ENCODE peak calls at places on chromosomes 12 and 14, in six cellular contexts. C, Q, Y, H, X and T are unnamed samples.
A peak's percentile ranks its signal among the peaks of the same experiment; 100 is the strongest.

GRCh38 chr12:53977596-53978464 is 3.1 kb upstream of the HOTAIR start:
- DNase-seq in C (no peak), Q (no peak), Y (no peak), H (no peak), X (no peak), T (no peak)

GRCh38 chr12:132160016-132160415 is 15.8 kb downstream of the NOC4L start:
- DNase-seq in C (no peak), Q (no peak), Y (no peak), H (no peak), X (no peak), T (no peak)

GRCh38 chr12:19575307-19576243 is 136.3 kb downstream of the AEBP2 start:
- DNase-seq in C (peak; percentile 48), Q (peak; percentile 80), Y (peak; percentile 38), H (no peak), X (no peak), T (no peak)

GRCh38 chr12:111390894-111391293 is 14.8 kb upstream of the SH2B3 start:
- DNase-seq in C (no peak), Q (no peak), Y (no peak), H (no peak), X (no peak), T (no peak)

GRCh38 chr12:116520801-116521471 is 38.2 kb upstream of the MAP1LC3B2 start:
- DNase-seq in C (no peak), Q (peak; percentile 84), Y (no peak), H (no peak), X (no peak), T (no peak)

GRCh38 chr14:98957211-98958047 is 314.6 kb downstream of the BCL11B start:
- DNase-seq in C (peak; percentile 50), Q (peak; percentile 94), Y (peak; percentile 70), H (peak; percentile 40), X (peak; percentile 34), T (peak; percentile 93)

GRCh38 chr14:22428681-22429315 is 160.2 kb downstream of the DAD1 start:
- DNase-seq in C (no peak), Q (peak; percentile 62), Y (no peak), H (no peak), X (no peak), T (no peak)

GRCh38 chr12:122836027-122836921 is 1.0 kb downstream of the HIP1R start:
- DNase-seq in C (no peak), Q (no peak), Y (peak; percentile 70), H (peak; percentile 76), X (no peak), T (no peak)

GRCh38 chr14:54603362-54603761 is 36.4 kb downstream of the SAMD4A start:
- DNase-seq in C (no peak), Q (peak; percentile 64), Y (no peak), H (no peak), X (no peak), T (no peak)

GRCh38 chr14:96095058-96095457 is 55.9 kb downstream of the C14orf132 start:
- DNase-seq in C (no peak), Q (no peak), Y (no peak), H (no peak), X (no peak), T (no peak)

GRCh38 chr12:84497819-84498218 is 414.8 kb downstream of the SLC6A15 start:
- DNase-seq in C (no peak), Q (no peak), Y (no peak), H (no peak), X (no peak), T (no peak)

GRCh38 chr12:114850853-114851252 is 166.9 kb upstream of the TBX3 start:
- DNase-seq in C (no peak), Q (no peak), Y (no peak), H (no peak), X (no peak), T (no peak)

GRCh38 chr12:5872745-5873144 is 72.3 kb downstream of the ANO2 start:
- DNase-seq in C (no peak), Q (peak; percentile 2), Y (peak; percentile 42), H (no peak), X (no peak), T (no peak)

GRCh38 chr12:3551386-3551785 is 60.4 kb downstream of the PRMT8 start:
- DNase-seq in C (peak; percentile 43), Q (no peak), Y (no peak), H (no peak), X (no peak), T (peak; percentile 58)

GRCh38 chr12:18257251-18257650 is 4.1 kb upstream of the PIK3C2G start:
- DNase-seq in C (no peak), Q (no peak), Y (no peak), H (no peak), X (no peak), T (no peak)

GRCh38 chr12:118237053-118237665 is 101.2 kb downstream of the PEBP1 start:
- DNase-seq in C (no peak), Q (no peak), Y (no peak), H (no peak), X (no peak), T (no peak)

GRCh38 chr12:50786498-50787231 is 22.8 kb downstream of the ATF1 start:
- DNase-seq in C (peak; percentile 39), Q (peak; percentile 98), Y (peak; percentile 67), H (no peak), X (no peak), T (no peak)

GRCh38 chr12:78898416-78898815 is 33.8 kb downstream of the SYT1 start:
- DNase-seq in C (no peak), Q (peak; percentile 75), Y (no peak), H (no peak), X (no peak), T (no peak)

GRCh38 chr12:47112679-47113078 is 32.9 kb upstream of the AMIGO2 start:
- DNase-seq in C (no peak), Q (no peak), Y (no peak), H (no peak), X (no peak), T (no peak)

GRCh38 chr12:43063642-43064041 is 474.1 kb upstream of the PRICKLE1 start:
- DNase-seq in C (no peak), Q (peak; percentile 78), Y (no peak), H (no peak), X (no peak), T (no peak)

GRCh38 chr12:19893514-19893913 is 454.2 kb downstream of the AEBP2 start:
- DNase-seq in C (no peak), Q (peak; percentile 48), Y (peak; percentile 35), H (no peak), X (no peak), T (no peak)

GRCh38 chr14:67424539-67424938 is 12.6 kb upstream of the PLEK2 start:
- DNase-seq in C (no peak), Q (no peak), Y (no peak), H (no peak), X (no peak), T (no peak)

GRCh38 chr12:113238309-113238708 is 17.0 kb downstream of the TPCN1 start:
- DNase-seq in C (no peak), Q (no peak), Y (no peak), H (no peak), X (no peak), T (no peak)

GRCh38 chr14:73731111-73731510 is 16.9 kb upstream of the PNMA1 start:
- DNase-seq in C (no peak), Q (no peak), Y (no peak), H (no peak), X (no peak), T (no peak)
- TF ChIP-seq CTCF in C (no peak), Q (peak; percentile 4), Y (no peak), H (no peak), X (no peak), T (no peak)

GRCh38 chr12:57159341-57159740 is 11.9 kb upstream of the LRP1-AS start:
- DNase-seq in C (no peak), Q (no peak), Y (no peak), H (no peak), X (no peak), T (no peak)

GRCh38 chr12:57160021-57160420 is 12.6 kb upstream of the LRP1-AS start:
- DNase-seq in C (no peak), Q (no peak), Y (no peak), H (no peak), X (no peak), T (no peak)

GRCh38 chr12:57162541-57163125 is 15.2 kb upstream of the LRP1-AS start:
- DNase-seq in C (no peak), Q (no peak), Y (no peak), H (no peak), X (no peak), T (no peak)

GRCh38 chr12:57161491-57161890 is 14.1 kb upstream of the LRP1-AS start:
- DNase-seq in C (no peak), Q (peak; percentile 26), Y (no peak), H (no peak), X (no peak), T (no peak)

DNA sequence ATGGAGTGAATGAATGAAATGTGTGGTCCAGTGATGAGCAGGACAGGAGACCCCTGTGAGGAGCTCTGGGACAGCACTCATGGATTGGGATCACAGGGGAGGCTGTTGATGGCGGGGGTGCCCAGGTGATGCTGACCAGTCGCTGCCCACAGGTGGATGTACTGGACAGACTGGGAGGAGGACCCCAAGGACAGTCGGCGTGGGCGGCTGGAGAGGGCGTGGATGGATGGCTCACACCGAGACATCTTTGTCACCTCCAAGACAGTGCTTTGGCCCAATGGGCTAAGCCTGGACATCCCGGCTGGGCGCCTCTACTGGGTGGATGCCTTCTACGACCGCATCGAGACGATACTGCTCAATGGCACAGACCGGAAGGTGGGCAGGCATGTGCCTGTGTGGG is 13.3 kb upstream of the LRP1-AS start:
- DNase-seq in C (no peak), Q (no peak), Y (no peak), H (no peak), X (no peak), T (no peak)
- H3K4me1 ChIP-seq in C (peaks cover 3% of the 10 kb centered on the region), Q (peaks cover 14% of the 10 kb centered on the region), Y (no peaks in the 10 kb centered on the region), H (peaks cover 6% of the 10 kb centered on the region), X (no peaks in the 10 kb centered on the region), T (peaks cover 14% of the 10 kb centered on the region)

GRCh38 chr12:30026621-30027234 is 243.0 kb upstream of the TMTC1 start:
- DNase-seq in C (no peak), Q (peak; percentile 93), Y (no peak), H (no peak), X (no peak), T (no peak)
- H3K27ac ChIP-seq in C (no peak overlapping the region), Q (peak overlapping the region; percentile 77), Y (no peak overlapping the region), H (no peak overlapping the region), X (no peak overlapping the region), T (no peak overlapping the region)

GRCh38 chr12:15596174-15596573 is 193.0 kb downstream of the EPS8 start:
- DNase-seq in C (no peak), Q (no peak), Y (no peak), H (no peak), X (no peak), T (no peak)

GRCh38 chr12:15591811-15592210 is 197.4 kb downstream of the EPS8 start:
- DNase-seq in C (no peak), Q (no peak), Y (no peak), H (no peak), X (no peak), T (no peak)

GRCh38 chr12:15589328-15590032 is 199.7 kb downstream of the EPS8 start:
- DNase-seq in C (no peak), Q (no peak), Y (no peak), H (no peak), X (no peak), T (no peak)

GRCh38 chr12:15590180-15590826 is 198.9 kb downstream of the EPS8 start:
- DNase-seq in C (peak; percentile 54), Q (peak; percentile 21), Y (peak; percentile 78), H (peak; percentile 56), X (no peak), T (no peak)

DNA sequence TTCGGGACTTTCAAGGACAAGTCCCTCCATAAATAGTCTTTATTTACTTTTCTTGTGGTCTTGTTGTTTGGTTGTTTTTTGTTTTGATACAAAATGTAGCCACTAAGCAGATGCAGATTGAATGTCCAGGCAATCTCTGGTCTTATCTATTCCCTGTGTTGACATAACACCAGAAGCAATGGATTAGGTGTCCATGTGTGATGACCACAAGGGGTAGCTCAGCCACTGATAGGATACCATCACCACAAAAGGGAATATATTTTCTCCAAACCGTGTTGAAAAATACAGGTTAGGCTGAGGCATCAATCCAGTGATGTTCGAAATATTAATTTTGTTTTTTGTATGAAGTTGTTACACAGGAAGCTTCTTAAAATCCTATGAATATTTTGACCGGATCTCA is 196.3 kb downstream of the EPS8 start:
- DNase-seq in C (no peak), Q (peak; percentile 7), Y (no peak), H (no peak), X (no peak), T (no peak)
- TF ChIP-seq CTCF in C (no peak), Q (no peak), Y (no peak), H (no peak), X (no peak), T (no peak)